ENCODE peak calls at places on chromosomes 13 and 19, in six cellular contexts. One of them, this sample, is unnamed.

GRCh38 chr19:38172001-38172400 is 52.0 kb downstream of the DPF1 start:
- DNase-seq in cardiac muscle cell: no peak
- DNase-seq in CD4-positive, alpha-beta T cell: no peak
- DNase-seq in ascending aorta: no peak
- DNase-seq in GM12865: no peak
- DNase-seq in fibroblast of pulmonary artery: no peak
- DNase-seq in this sample: no peak

GRCh38 chr13:48727252-48728011 is 73.7 kb downstream of the CYSLTR2 start:
- DNase-seq in cardiac muscle cell: peak
- DNase-seq in CD4-positive, alpha-beta T cell: no peak
- DNase-seq in ascending aorta: no peak
- DNase-seq in GM12865: peak
- DNase-seq in fibroblast of pulmonary artery: peak
- DNase-seq in this sample: no peak

GRCh38 chr13:29948246-29948645 is 97.8 kb upstream of the UBL3 start:
- DNase-seq in cardiac muscle cell: no peak
- DNase-seq in CD4-positive, alpha-beta T cell: no peak
- DNase-seq in ascending aorta: no peak
- DNase-seq in GM12865: no peak
- DNase-seq in fibroblast of pulmonary artery: no peak
- DNase-seq in this sample: no peak

GRCh38 chr19:31347828-31348314 is 1.4 kb downstream of the TSHZ3 start:
- DNase-seq in cardiac muscle cell: peak
- DNase-seq in CD4-positive, alpha-beta T cell: no peak
- DNase-seq in ascending aorta: peak
- DNase-seq in GM12865: no peak
- DNase-seq in fibroblast of pulmonary artery: no peak
- DNase-seq in this sample: no peak

GRCh38 chr13:85586422-85586831 is 212.8 kb downstream of the SLITRK6 start:
- DNase-seq in cardiac muscle cell: no peak
- DNase-seq in CD4-positive, alpha-beta T cell: no peak
- DNase-seq in ascending aorta: no peak
- DNase-seq in GM12865: no peak
- DNase-seq in fibroblast of pulmonary artery: peak
- DNase-seq in this sample: no peak

GRCh38 chr19:31297991-31298390 is 51.2 kb downstream of the TSHZ3 start:
- DNase-seq in cardiac muscle cell: no peak
- DNase-seq in CD4-positive, alpha-beta T cell: no peak
- DNase-seq in ascending aorta: peak
- DNase-seq in GM12865: no peak
- DNase-seq in fibroblast of pulmonary artery: no peak
- DNase-seq in this sample: no peak

GRCh38 chr13:50357586-50358118 is 342.4 kb downstream of the KCNRG start:
- DNase-seq in cardiac muscle cell: peak
- DNase-seq in CD4-positive, alpha-beta T cell: no peak
- DNase-seq in ascending aorta: peak
- DNase-seq in GM12865: no peak
- DNase-seq in fibroblast of pulmonary artery: peak
- DNase-seq in this sample: no peak

GRCh38 chr13:76856141-76856571 is 30.0 kb downstream of the KCTD12 start:
- DNase-seq in cardiac muscle cell: peak
- DNase-seq in CD4-positive, alpha-beta T cell: no peak
- DNase-seq in ascending aorta: no peak
- DNase-seq in GM12865: peak
- DNase-seq in fibroblast of pulmonary artery: peak
- DNase-seq in this sample: no peak

GRCh38 chr19:54315956-54316355 is 3.0 kb upstream of the LILRA5 start:
- DNase-seq in cardiac muscle cell: no peak
- DNase-seq in CD4-positive, alpha-beta T cell: no peak
- DNase-seq in ascending aorta: no peak
- DNase-seq in GM12865: no peak
- DNase-seq in fibroblast of pulmonary artery: no peak
- DNase-seq in this sample: no peak

GRCh38 chr13:39159971-39160370 is 121.7 kb downstream of the NHLRC3 start:
- DNase-seq in cardiac muscle cell: no peak
- DNase-seq in CD4-positive, alpha-beta T cell: no peak
- DNase-seq in ascending aorta: no peak
- DNase-seq in GM12865: no peak
- DNase-seq in fibroblast of pulmonary artery: no peak
- DNase-seq in this sample: no peak

GRCh38 chr13:101127741-101128353 is 288.5 kb downstream of the NALCN start:
- DNase-seq in cardiac muscle cell: peak
- DNase-seq in CD4-positive, alpha-beta T cell: no peak
- DNase-seq in ascending aorta: no peak
- DNase-seq in GM12865: peak
- DNase-seq in fibroblast of pulmonary artery: peak
- DNase-seq in this sample: peak

GRCh38 chr19:19997656-19998268 is 41.5 kb downstream of the ZNF682 start:
- DNase-seq in cardiac muscle cell: no peak
- DNase-seq in CD4-positive, alpha-beta T cell: peak
- DNase-seq in ascending aorta: no peak
- DNase-seq in GM12865: peak
- DNase-seq in fibroblast of pulmonary artery: no peak
- DNase-seq in this sample: no peak

GRCh38 chr13:99867535-99868271 is 103.9 kb downstream of the ZIC5 start:
- DNase-seq in cardiac muscle cell: no peak
- DNase-seq in CD4-positive, alpha-beta T cell: no peak
- DNase-seq in ascending aorta: no peak
- DNase-seq in GM12865: no peak
- DNase-seq in fibroblast of pulmonary artery: no peak
- DNase-seq in this sample: no peak

GRCh38 chr13:114111577-114111976 is 20.8 kb downstream of the RASA3 start:
- DNase-seq in cardiac muscle cell: no peak
- DNase-seq in CD4-positive, alpha-beta T cell: peak
- DNase-seq in ascending aorta: peak
- DNase-seq in GM12865: no peak
- DNase-seq in fibroblast of pulmonary artery: no peak
- DNase-seq in this sample: no peak

GRCh38 chr13:74000906-74001305 is 133.3 kb downstream of the KLF12 start:
- DNase-seq in cardiac muscle cell: no peak
- DNase-seq in CD4-positive, alpha-beta T cell: no peak
- DNase-seq in ascending aorta: no peak
- DNase-seq in GM12865: no peak
- DNase-seq in fibroblast of pulmonary artery: no peak
- DNase-seq in this sample: no peak

GRCh38 chr19:8458380-8458779 is 13.6 kb downstream of the HNRNPM start:
- DNase-seq in cardiac muscle cell: no peak
- DNase-seq in CD4-positive, alpha-beta T cell: no peak
- DNase-seq in ascending aorta: no peak
- DNase-seq in GM12865: no peak
- DNase-seq in fibroblast of pulmonary artery: no peak
- DNase-seq in this sample: no peak

GRCh38 chr13:49649244-49649962 is 21.1 kb downstream of the ARL11 start:
- DNase-seq in cardiac muscle cell: peak
- DNase-seq in CD4-positive, alpha-beta T cell: no peak
- DNase-seq in ascending aorta: no peak
- DNase-seq in GM12865: no peak
- DNase-seq in fibroblast of pulmonary artery: peak
- DNase-seq in this sample: no peak

GRCh38 chr13:46896346-46897138 is at the start of gene HTR2A:
- DNase-seq in cardiac muscle cell: peak
- DNase-seq in CD4-positive, alpha-beta T cell: no peak
- DNase-seq in ascending aorta: no peak
- DNase-seq in GM12865: peak
- DNase-seq in fibroblast of pulmonary artery: peak
- DNase-seq in this sample: no peak

GRCh38 chr13:27018882-27019281 is 152.7 kb downstream of the USP12 start:
- DNase-seq in cardiac muscle cell: no peak
- DNase-seq in CD4-positive, alpha-beta T cell: no peak
- DNase-seq in ascending aorta: no peak
- DNase-seq in GM12865: no peak
- DNase-seq in fibroblast of pulmonary artery: no peak
- DNase-seq in this sample: no peak

GRCh38 chr19:42091300-42092266 is 15.6 kb downstream of the ZNF574 start:
- DNase-seq in cardiac muscle cell: peak
- DNase-seq in CD4-positive, alpha-beta T cell: no peak
- DNase-seq in ascending aorta: no peak
- DNase-seq in GM12865: no peak
- DNase-seq in fibroblast of pulmonary artery: peak
- DNase-seq in this sample: no peak

GRCh38 chr13:51455532-51455931 is 2.7 kb upstream of the INTS6 start:
- DNase-seq in cardiac muscle cell: no peak
- DNase-seq in CD4-positive, alpha-beta T cell: no peak
- DNase-seq in ascending aorta: no peak
- DNase-seq in GM12865: no peak
- DNase-seq in fibroblast of pulmonary artery: no peak
- DNase-seq in this sample: no peak

GRCh38 chr19:51096473-51097165 is 11.6 kb downstream of the CTU1 start:
- DNase-seq in cardiac muscle cell: no peak
- DNase-seq in CD4-positive, alpha-beta T cell: no peak
- DNase-seq in ascending aorta: no peak
- DNase-seq in GM12865: no peak
- DNase-seq in fibroblast of pulmonary artery: peak
- DNase-seq in this sample: no peak
- TF ChIP-seq CTCF in cardiac muscle cell: peak
- TF ChIP-seq CTCF in CD4-positive, alpha-beta T cell: peak
- TF ChIP-seq CTCF in ascending aorta: no peak
- TF ChIP-seq CTCF in GM12865: peak
- TF ChIP-seq CTCF in fibroblast of pulmonary artery: peak
- TF ChIP-seq CTCF in this sample: no peak

GRCh38 chr19:16698914-16699313 is 20.7 kb upstream of the NWD1 start:
- DNase-seq in cardiac muscle cell: peak
- DNase-seq in CD4-positive, alpha-beta T cell: no peak
- DNase-seq in ascending aorta: no peak
- DNase-seq in GM12865: no peak
- DNase-seq in fibroblast of pulmonary artery: peak
- DNase-seq in this sample: no peak
- TF ChIP-seq CTCF in cardiac muscle cell: no peak
- TF ChIP-seq CTCF in CD4-positive, alpha-beta T cell: no peak
- TF ChIP-seq CTCF in ascending aorta: no peak
- TF ChIP-seq CTCF in GM12865: no peak
- TF ChIP-seq CTCF in fibroblast of pulmonary artery: no peak
- TF ChIP-seq CTCF in this sample: no peak

GRCh38 chr19:29260477-29261317 is 47.7 kb upstream of the UQCRFS1 start:
- DNase-seq in cardiac muscle cell: peak
- DNase-seq in CD4-positive, alpha-beta T cell: no peak
- DNase-seq in ascending aorta: no peak
- DNase-seq in GM12865: peak
- DNase-seq in fibroblast of pulmonary artery: peak
- DNase-seq in this sample: peak
- TF ChIP-seq CTCF in cardiac muscle cell: peak
- TF ChIP-seq CTCF in CD4-positive, alpha-beta T cell: no peak
- TF ChIP-seq CTCF in ascending aorta: no peak
- TF ChIP-seq CTCF in GM12865: peak
- TF ChIP-seq CTCF in fibroblast of pulmonary artery: peak
- TF ChIP-seq CTCF in this sample: peak

GRCh38 chr19:7326105-7326877 is 22.4 kb upstream of the ARHGEF18 start:
- DNase-seq in cardiac muscle cell: peak
- DNase-seq in CD4-positive, alpha-beta T cell: no peak
- DNase-seq in ascending aorta: no peak
- DNase-seq in GM12865: peak
- DNase-seq in fibroblast of pulmonary artery: peak
- DNase-seq in this sample: peak
- TF ChIP-seq CTCF in cardiac muscle cell: peak
- TF ChIP-seq CTCF in CD4-positive, alpha-beta T cell: peak
- TF ChIP-seq CTCF in ascending aorta: peak
- TF ChIP-seq CTCF in GM12865: peak
- TF ChIP-seq CTCF in fibroblast of pulmonary artery: peak
- TF ChIP-seq CTCF in this sample: peak

DNA sequence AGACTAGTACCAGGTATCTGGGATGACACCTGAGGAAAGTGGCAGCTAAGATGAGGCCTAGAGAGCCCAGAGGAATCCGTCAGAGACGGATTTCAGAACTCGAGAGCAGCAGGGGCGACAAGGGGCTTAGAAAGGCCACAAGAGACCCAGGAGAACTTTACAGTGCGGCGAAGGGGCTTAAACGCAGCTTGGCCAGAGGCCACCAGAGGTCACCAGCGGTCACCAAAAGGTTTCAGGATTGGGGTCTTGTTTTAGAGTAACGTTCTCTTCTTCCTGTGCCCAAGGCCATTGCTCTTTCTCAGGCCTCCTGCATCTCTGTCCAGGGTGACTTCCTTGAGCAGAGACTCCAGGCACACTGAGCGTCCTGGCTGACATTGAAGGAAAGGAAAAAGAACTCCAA is 2.2 kb downstream of the ZSCAN22 start:
- DNase-seq in cardiac muscle cell: no peak
- DNase-seq in CD4-positive, alpha-beta T cell: no peak
- DNase-seq in ascending aorta: no peak
- DNase-seq in GM12865: peak
- DNase-seq in fibroblast of pulmonary artery: no peak
- DNase-seq in this sample: no peak
- TF ChIP-seq CTCF in cardiac muscle cell: no peak
- TF ChIP-seq CTCF in CD4-positive, alpha-beta T cell: no peak
- TF ChIP-seq CTCF in ascending aorta: no peak
- TF ChIP-seq CTCF in GM12865: peak
- TF ChIP-seq CTCF in fibroblast of pulmonary artery: no peak
- TF ChIP-seq CTCF in this sample: peak

This sample was measured in GM10248.